ENCODE peak calls at places on chromosomes 12 and 14, in seven cellular contexts. T is stimulated activated CD8-positive, alpha-beta memory T cell treated with anti-CD3 and anti-CD28 coated beads, Interleukin-12 subunit alpha, Interleukin-12 subunit beta, amount 100 ng/mL, for 1 hour; B is foreskin melanocyte; X is B cell; G is upper lobe of right lung; Q is posterior cingulate gyrus; S is HT1080. A is an unnamed sample.

GRCh38 chr14:103230021-103230420 is 104.0 kb upstream of the EIF5 start:
- DNase-seq in T (no peak), B (no peak), X (no peak), G (peak), Q (no peak), S (no peak), A (peak)

GRCh38 chr14:24171422-24172260 is at the start of gene REC8:
- DNase-seq in T (peak), B (peak), X (peak), G (peak), Q (peak), S (no peak), A (peak)

GRCh38 chr14:48725001-48725734 is 861.0 kb downstream of the RPS29 start:
- DNase-seq in T (no peak), B (no peak), X (no peak), G (no peak), Q (no peak), S (no peak), A (no peak)

GRCh38 chr12:78194448-78194847 is 363.8 kb downstream of the NAV3 start:
- DNase-seq in T (no peak), B (no peak), X (no peak), G (no peak), Q (no peak), S (peak), A (no peak)

GRCh38 chr12:76329163-76329562 is 19.1 kb downstream of the BBS10 start:
- DNase-seq in T (no peak), B (no peak), X (no peak), G (no peak), Q (no peak), S (peak), A (no peak)

GRCh38 chr12:38892090-38892786 is 13.2 kb downstream of the CPNE8 start:
- DNase-seq in T (no peak), B (no peak), X (no peak), G (no peak), Q (no peak), S (peak), A (peak)

GRCh38 chr12:100720016-100720654 is 74.4 kb upstream of the ANO4 start:
- DNase-seq in T (no peak), B (no peak), X (no peak), G (no peak), Q (no peak), S (no peak), A (no peak)

GRCh38 chr14:53103941-53104340 is 49.2 kb downstream of the DDHD1 start:
- DNase-seq in T (no peak), B (no peak), X (no peak), G (no peak), Q (no peak), S (no peak), A (no peak)

GRCh38 chr14:51692646-51693045 is 40.9 kb downstream of the FRMD6 start:
- DNase-seq in T (no peak), B (no peak), X (no peak), G (no peak), Q (no peak), S (no peak), A (no peak)

GRCh38 chr12:53113951-53114350 is 10.7 kb downstream of the SOAT2 start:
- DNase-seq in T (no peak), B (no peak), X (no peak), G (no peak), Q (no peak), S (no peak), A (no peak)

GRCh38 chr14:105664691-105665090 is 138.3 kb downstream of the TMEM121 start:
- DNase-seq in T (no peak), B (no peak), X (no peak), G (no peak), Q (peak), S (no peak), A (no peak)

GRCh38 chr12:116403546-116403945 is 126.1 kb upstream of the MED13L start:
- DNase-seq in T (no peak), B (no peak), X (no peak), G (no peak), Q (no peak), S (no peak), A (no peak)

GRCh38 chr14:65302571-65303184 is 109.9 kb upstream of the FUT8 start:
- DNase-seq in T (no peak), B (no peak), X (no peak), G (no peak), Q (no peak), S (no peak), A (peak)

GRCh38 chr14:68270342-68270741 is 450.8 kb downstream of the RAD51B start:
- DNase-seq in T (no peak), B (no peak), X (no peak), G (no peak), Q (no peak), S (no peak), A (no peak)

GRCh38 chr12:65911321-65911720 is 87.0 kb downstream of the HMGA2 start:
- DNase-seq in T (no peak), B (peak), X (no peak), G (no peak), Q (no peak), S (peak), A (no peak)

GRCh38 chr14:92789457-92790089 is 4.5 kb upstream of the GOLGA5 start:
- DNase-seq in T (no peak), B (no peak), X (no peak), G (no peak), Q (no peak), S (peak), A (no peak)

A was measured in GM13977.